ENCODE peak calls at places on chromosome 9, in seven cellular contexts. B is cardiac muscle cell; N is stomach; S is CD8-positive, alpha-beta T cell; Y is fibroblast of lung; E is esophagus squamous epithelium; F is astrocyte. U is an unnamed sample.

GRCh38 chr9:71042448-71042847 is 79.0 kb downstream of the TRPM3 start:
- DNase-seq in B (no peak), N (no peak), S (no peak), Y (no peak), E (no peak), F (no peak), U (no peak)

GRCh38 chr9:16145196-16145950 is 592.5 kb downstream of the CCDC171 start:
- DNase-seq in B (peak), N (no peak), S (no peak), Y (peak), E (no peak), F (peak), U (no peak)

GRCh38 chr9:37426846-37427245 is 4.3 kb downstream of the GRHPR start:
- DNase-seq in B (no peak), N (no peak), S (no peak), Y (no peak), E (no peak), F (no peak), U (no peak)

GRCh38 chr9:17004500-17004899 is 130.3 kb upstream of the CNTLN start:
- DNase-seq in B (no peak), N (no peak), S (no peak), Y (peak), E (no peak), F (peak), U (peak)

GRCh38 chr9:36392489-36392888 is 7.6 kb downstream of the RNF38 start:
- DNase-seq in B (no peak), N (no peak), S (no peak), Y (no peak), E (no peak), F (no peak), U (no peak)

GRCh38 chr9:76756273-76756650 is 8.0 kb upstream of the PCA3 start:
- DNase-seq in B (peak), N (no peak), S (no peak), Y (peak), E (no peak), F (no peak), U (peak)

GRCh38 chr9:79080536-79080935 is 491.2 kb upstream of the TLE4 start:
- DNase-seq in B (no peak), N (no peak), S (no peak), Y (peak), E (no peak), F (peak), U (peak)

GRCh38 chr9:89364664-89365531 is 46.6 kb downstream of the SECISBP2 start:
- DNase-seq in B (no peak), N (peak), S (no peak), Y (no peak), E (no peak), F (no peak), U (no peak)

GRCh38 chr9:2916382-2916985 is 72.6 kb upstream of the PUM3 start:
- DNase-seq in B (peak), N (no peak), S (no peak), Y (no peak), E (no peak), F (no peak), U (peak)

GRCh38 chr9:117574099-117574498 is 130.1 kb upstream of the TLR4 start:
- DNase-seq in B (no peak), N (no peak), S (no peak), Y (no peak), E (no peak), F (no peak), U (no peak)

GRCh38 chr9:70587143-70587710 is 172.8 kb upstream of the KLF9 start:
- DNase-seq in B (no peak), N (no peak), S (no peak), Y (peak), E (no peak), F (peak), U (peak)

GRCh38 chr9:95406114-95406513 is 88.6 kb upstream of the FANCC start:
- DNase-seq in B (no peak), N (no peak), S (no peak), Y (no peak), E (no peak), F (no peak), U (peak)

GRCh38 chr9:133591116-133591910 is 17.9 kb downstream of the FAM163B start:
- DNase-seq in B (no peak), N (no peak), S (no peak), Y (no peak), E (no peak), F (no peak), U (no peak)

GRCh38 chr9:128550226-128550625 is 2.2 kb upstream of the SPTAN1 start:
- DNase-seq in B (no peak), N (no peak), S (no peak), Y (peak), E (no peak), F (no peak), U (no peak)

GRCh38 chr9:131562032-131562959 is 17.0 kb downstream of the PRRT1B start:
- DNase-seq in B (no peak), N (no peak), S (no peak), Y (peak), E (no peak), F (peak), U (peak)

GRCh38 chr9:33290994-33291397 is 680 bp downstream of the NFX1 start:
- DNase-seq in B (no peak), N (no peak), S (no peak), Y (peak), E (no peak), F (peak), U (no peak)

GRCh38 chr9:109733690-109734089 is 46.3 kb upstream of the PALM2AKAP2 start:
- DNase-seq in B (no peak), N (no peak), S (no peak), Y (peak), E (no peak), F (peak), U (peak)

GRCh38 chr9:73118898-73119554 is 32.6 kb upstream of the ANXA1 start:
- DNase-seq in B (no peak), N (no peak), S (no peak), Y (peak), E (no peak), F (peak), U (peak)

DNA sequence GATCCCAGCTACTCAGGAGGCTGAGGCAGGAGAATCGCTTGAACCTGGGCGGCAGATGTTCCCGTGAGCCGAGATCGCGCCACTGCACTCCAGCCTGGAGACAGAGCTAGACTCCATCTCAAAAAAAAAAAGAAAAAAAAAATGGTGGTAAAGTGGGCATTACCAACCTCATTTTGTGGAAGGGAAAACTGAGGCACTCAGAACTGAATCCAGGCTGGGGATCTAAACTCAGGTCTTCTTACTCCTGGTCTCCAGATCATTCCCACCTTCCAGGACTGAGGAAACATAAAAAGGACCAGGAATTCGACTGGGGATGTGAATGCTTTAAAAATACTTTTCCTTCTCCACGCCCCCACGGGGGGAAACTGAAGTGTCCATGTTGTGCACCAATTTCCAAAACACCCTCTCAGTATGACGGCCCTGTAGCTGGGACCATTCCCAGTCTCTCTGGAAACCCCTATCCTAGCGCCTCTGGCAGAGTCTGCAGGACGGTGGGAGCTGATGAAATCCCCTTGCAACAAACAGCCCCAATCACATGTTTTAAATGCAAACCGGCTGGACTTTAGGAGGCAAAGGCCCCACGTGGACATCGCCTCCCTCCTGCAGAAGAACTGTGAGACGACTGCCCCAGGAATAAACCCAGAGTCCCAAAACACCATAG is 8.9 kb upstream of the AKNA start:
- DNase-seq in B (no peak), N (no peak), S (no peak), Y (peak), E (no peak), F (no peak), U (peak)
- H3K4me3 ChIP-seq in B (no peak), N (peak), S (peak), Y (peak), E (no peak), F (no peak), U (peak)

GRCh38 chr9:83706703-83707517 is 848 bp downstream of the UBQLN1 start:
- DNase-seq in B (peak), N (peak), S (peak), Y (peak), E (no peak), F (peak), U (peak)

GRCh38 chr9:83707518-83707767 is 315 bp downstream of the UBQLN1 start:
- DNase-seq in B (no peak), N (peak), S (no peak), Y (peak), E (peak), F (peak), U (no peak)

GRCh38 chr9:83707768-83708514 is at the start of gene UBQLN1:
- DNase-seq in B (peak), N (peak), S (peak), Y (peak), E (peak), F (peak), U (peak)

GRCh38 chr9:83714316-83714715 is 6.6 kb upstream of the UBQLN1 start:
- DNase-seq in B (no peak), N (no peak), S (no peak), Y (no peak), E (no peak), F (no peak), U (peak)

DNA sequence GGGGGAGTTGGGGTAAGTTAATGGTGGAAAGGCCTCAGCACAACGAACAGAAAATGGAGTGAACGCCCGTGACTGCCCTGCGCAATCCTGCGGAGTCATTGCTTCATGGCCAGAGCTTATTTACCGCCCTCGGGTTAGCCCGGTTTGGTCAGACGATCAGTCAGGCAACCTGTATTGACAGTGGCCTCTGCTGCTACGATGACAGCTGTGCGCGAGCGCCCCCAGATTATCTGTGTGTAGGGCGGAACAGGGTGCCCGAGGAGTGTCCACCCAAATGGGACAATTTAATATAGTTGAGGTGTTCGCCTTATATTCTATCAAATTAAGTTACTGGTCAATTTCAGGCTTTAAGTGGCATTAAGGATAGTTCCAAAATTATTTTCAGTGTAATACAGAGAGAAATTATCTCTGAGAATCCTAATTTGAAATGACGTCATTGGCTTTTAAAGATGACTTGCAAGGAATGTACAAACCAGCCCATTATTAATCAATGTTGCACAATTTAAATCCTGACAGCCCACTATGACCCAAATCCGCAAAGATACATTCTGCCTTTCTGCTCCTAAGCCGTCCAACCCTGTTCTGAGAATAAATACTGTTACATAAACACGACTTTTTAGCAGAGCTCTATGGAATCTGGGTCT is 879 bp upstream of the UBQLN1 start:
- DNase-seq in B (peak), N (peak), S (peak), Y (peak), E (peak), F (peak), U (peak)
- TF ChIP-seq CTCF in B (no peak), N (no peak), S (no peak), Y (no peak), E (no peak), F (no peak), U (no peak)

GRCh38 chr9:134643306-134643705 is 1.7 kb downstream of the COL5A1 start:
- DNase-seq in B (no peak), N (no peak), S (no peak), Y (peak), E (no peak), F (no peak), U (peak)
- H3K4me3 ChIP-seq in B (peak), N (peak), S (no peak), Y (peak), E (peak), F (peak), U (peak)

GRCh38 chr9:121989010-121989409 is 104.1 kb downstream of the TTLL11 start:
- DNase-seq in B (peak), N (no peak), S (no peak), Y (no peak), E (no peak), F (no peak), U (peak)

GRCh38 chr9:121987312-121987711 is 105.8 kb downstream of the TTLL11 start:
- DNase-seq in B (no peak), N (no peak), S (no peak), Y (no peak), E (no peak), F (no peak), U (no peak)

GRCh38 chr9:121984726-121985402 is 108.2 kb downstream of the TTLL11 start:
- DNase-seq in B (no peak), N (no peak), S (no peak), Y (peak), E (no peak), F (peak), U (peak)

GRCh38 chr9:121981118-121981883 is 111.8 kb downstream of the TTLL11 start:
- DNase-seq in B (no peak), N (no peak), S (no peak), Y (no peak), E (no peak), F (no peak), U (no peak)

DNA sequence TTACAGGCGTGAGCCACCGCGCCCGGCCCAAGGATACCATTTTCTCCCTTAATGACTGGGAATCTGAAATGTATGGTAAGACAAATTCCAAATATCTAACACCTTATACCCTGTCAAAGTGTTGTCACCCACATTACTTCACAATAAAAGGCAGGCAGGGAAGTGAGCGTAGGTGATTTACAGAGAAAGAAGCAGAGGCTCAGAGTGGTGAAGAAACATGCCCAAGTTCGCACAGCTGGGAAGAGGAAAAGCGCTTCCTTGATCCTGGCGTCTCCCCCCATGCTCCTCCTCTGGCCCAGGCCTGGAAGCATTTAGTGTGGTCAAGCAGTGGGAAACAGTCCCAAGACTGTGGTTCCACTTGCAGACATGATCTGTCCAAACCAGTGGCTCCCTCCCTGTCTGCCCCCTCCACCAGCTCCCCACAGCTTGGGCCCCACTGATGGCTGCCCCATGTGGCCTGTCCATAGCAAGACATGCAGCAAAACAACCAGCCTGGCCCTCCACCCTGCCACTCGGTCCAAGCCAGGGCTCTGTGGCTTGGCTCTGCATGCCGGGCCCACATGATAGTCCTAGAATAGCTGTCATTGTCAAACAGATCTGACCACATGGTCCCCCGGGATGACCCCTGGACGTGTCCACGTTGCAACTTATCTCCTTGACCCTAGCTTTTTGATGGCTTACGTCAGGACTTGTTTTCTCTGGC is 107.2 kb downstream of the TTLL11 start:
- DNase-seq in B (no peak), N (no peak), S (no peak), Y (peak), E (no peak), F (peak), U (peak)
- TF ChIP-seq CTCF in B (peak), N (no peak), S (no peak), Y (no peak), E (no peak), F (no peak), U (no peak)

U was measured in fibroblast of pulmonary artery.